ENCODE peak calls at places on chromosomes 7 and 10, in eight cellular contexts. N, R, D, I, M, E, S and Q are unnamed samples.

GRCh38 chr10:4771554-4772201 is 54.3 kb upstream of the AKR1E2 start:
- DNase-seq in D (no peak), N (no peak), S (no peak), M (peak), E (peak), I (no peak), R (peak), Q (no peak)

GRCh38 chr7:155814569-155815276 is 2.5 kb upstream of the SHH start:
- DNase-seq in S (no peak), N (no peak), M (no peak), R (no peak), D (no peak), E (no peak), I (no peak), Q (no peak)

GRCh38 chr10:77598606-77599005 is 39.0 kb downstream of the KCNMA1 start:
- DNase-seq in N (no peak), M (no peak), I (no peak), E (no peak), S (no peak), R (no peak), D (no peak), Q (no peak)

GRCh38 chr10:47024046-47024322 is 112.8 kb downstream of the PTPN20 start:
- DNase-seq in M (no peak), N (no peak), E (no peak), I (no peak), S (no peak), R (no peak), D (no peak), Q (no peak)

GRCh38 chr10:3353235-3353634 is 180.7 kb upstream of the PITRM1 start:
- DNase-seq in I (no peak), S (no peak), R (no peak), E (no peak), D (no peak), N (no peak), M (no peak), Q (no peak)

GRCh38 chr7:79876769-79877362 is 257.8 kb upstream of the GNAI1 start:
- DNase-seq in I (no peak), D (no peak), N (no peak), E (peak), S (no peak), M (peak), R (peak), Q (peak)

GRCh38 chr10:60816624-60817023 is 38.3 kb downstream of the CDK1 start:
- DNase-seq in S (peak), E (peak), R (peak), I (no peak), M (peak), D (no peak), N (no peak), Q (peak)

GRCh38 chr10:49527061-49527460 is 11.9 kb downstream of the ERCC6 start:
- DNase-seq in R (no peak), M (no peak), I (no peak), D (no peak), N (no peak), E (no peak), S (no peak), Q (no peak)

GRCh38 chr7:47337531-47337930 is 244.4 kb downstream of the TNS3 start:
- DNase-seq in E (no peak), R (no peak), M (no peak), I (no peak), S (no peak), D (no peak), N (no peak), Q (no peak)

GRCh38 chr7:64562246-64562620 is 638 bp downstream of the ZNF680 start:
- DNase-seq in M (no peak), I (no peak), S (peak), D (no peak), N (no peak), R (no peak), E (no peak), Q (no peak)

GRCh38 chr7:29274156-29275017 is 79.8 kb downstream of the CHN2 start:
- DNase-seq in D (peak), M (peak), I (no peak), S (no peak), R (no peak), E (peak), N (no peak), Q (no peak)

GRCh38 chr10:86585037-86585725 is 63.6 kb upstream of the WAPL start:
- DNase-seq in I (peak), N (no peak), E (peak), R (no peak), S (peak), D (peak), M (peak), Q (no peak)

GRCh38 chr10:110336111-110336721 is 31.5 kb upstream of the SMNDC1 start:
- DNase-seq in N (no peak), M (peak), D (no peak), E (peak), S (peak), I (no peak), R (peak), Q (peak)

GRCh38 chr10:74040200-74041126 is 42.5 kb downstream of the VCL start:
- DNase-seq in I (no peak), S (no peak), M (no peak), D (no peak), R (no peak), N (no peak), E (no peak), Q (no peak)